ENCODE peak calls at places on chromosomes 2 and 18, in five cellular contexts. P is activated T-cell treated with anti-CD3 and anti-CD28 coated beads, Interleukin-2, amount 50 U/mL, for 72 hours; A is activated CD4-positive, alpha-beta T cell treated with anti-CD3 and anti-CD28 coated beads, Interleukin-2, amount 10 ng/mL, durations not matched to agents 24 days and 14 days; T is GM04504; F is ACHN. H is an unnamed sample.

GRCh38 chr2:187302619-187303018 is 145.4 kb downstream of the CALCRL start:
- DNase-seq in F (no peak), T (no peak), A (no peak), P (no peak), H (no peak)

GRCh38 chr2:48452108-48452507 is 77.8 kb upstream of the STON1 start:
- DNase-seq in T (no peak), A (no peak), F (no peak), P (no peak), H (no peak)

GRCh38 chr2:57720728-57721627 is 325.6 kb upstream of the VRK2 start:
- DNase-seq in T (peak; percentile 22), F (peak; percentile 84), P (peak; percentile 36), A (peak; percentile 72), H (peak; percentile 31)

GRCh38 chr2:111121873-111122630 is 1.3 kb downstream of the BCL2L11 start:
- DNase-seq in A (peak; percentile 97), T (peak; percentile 77), P (peak; percentile 86), F (peak; percentile 93), H (peak; percentile 42)

GRCh38 chr2:162002623-162003200 is 71.3 kb downstream of the DPP4 start:
- DNase-seq in F (no peak), P (no peak), A (no peak), T (no peak), H (no peak)

GRCh38 chr2:159475793-159476192 is 140.6 kb downstream of the BAZ2B start:
- DNase-seq in T (no peak), F (no peak), A (no peak), P (no peak), H (no peak)

GRCh38 chr18:48816554-48816953 is 134.2 kb downstream of the SMAD7 start:
- DNase-seq in T (no peak), F (no peak), P (no peak), A (no peak), H (no peak)

GRCh38 chr18:46141199-46141598 is 37.0 kb downstream of the HAUS1 start:
- DNase-seq in P (no peak), F (no peak), A (no peak), T (no peak), H (no peak)

GRCh38 chr2:23287250-23287704 is 97.7 kb upstream of the KLHL29 start:
- DNase-seq in F (peak; percentile 31), A (no peak), T (peak; percentile 29), P (no peak), H (peak; percentile 56)

GRCh38 chr2:27085670-27086089 is 892 bp upstream of the KHK start:
- DNase-seq in P (peak; percentile 47), T (peak; percentile 53), A (peak; percentile 82), F (peak; percentile 77), H (no peak)

GRCh38 chr2:42102606-42103450 is 55.0 kb downstream of the PKDCC start:
- DNase-seq in T (no peak), P (peak; percentile 25), F (peak; percentile 68), A (peak; percentile 82), H (no peak)

GRCh38 chr2:227748079-227748478 is 2.4 kb downstream of the SCYGR8 start:
- DNase-seq in T (no peak), A (no peak), P (no peak), F (peak; percentile 23), H (no peak)

GRCh38 chr2:117956036-117956791 is 57.7 kb downstream of the CCDC93 start:
- DNase-seq in F (peak; percentile 12), P (no peak), A (no peak), T (no peak), H (no peak)

GRCh38 chr2:78541451-78542267 is 483.8 kb upstream of the REG3G start:
- DNase-seq in P (no peak), F (no peak), A (no peak), T (no peak), H (no peak)

GRCh38 chr18:77207540-77207939 is 42.1 kb upstream of the GALR1 start:
- DNase-seq in F (peak; percentile 69), T (peak; percentile 60), P (peak; percentile 42), A (peak; percentile 70), H (peak; percentile 18)

GRCh38 chr18:9488535-9488934 is 13.2 kb downstream of the RALBP1 start:
- DNase-seq in T (no peak), F (no peak), P (no peak), A (peak; percentile 3), H (no peak)

GRCh38 chr2:241882090-241882625 is 12.6 kb downstream of the RTP5 start:
- DNase-seq in P (peak; percentile 82), A (no peak), T (no peak), F (peak; percentile 20), H (no peak)

H was measured in AG09309.